ENCODE peak calls at places on chromosomes 13 and 19, in seven cellular contexts. One of them, this sample, is unnamed. For H3K36me3, the result is how much of the 10 kb centered on the place peaks cover.

GRCh38 chr19:52638601-52639000 is 446 bp upstream of the ZNF83 start:
- DNase-seq in endothelial cell of umbilical vein: no peak
- DNase-seq in uterus: peak
- DNase-seq in pancreas: peak
- DNase-seq in OCI-LY7: no peak
- DNase-seq in mesendoderm: peak
- DNase-seq in GM12878: no peak
- DNase-seq in this sample: no peak

GRCh38 chr13:39918837-39919236 is 263.4 kb downstream of the COG6 start:
- DNase-seq in GM12878: no peak
- DNase-seq in mesendoderm: no peak
- DNase-seq in endothelial cell of umbilical vein: no peak
- DNase-seq in OCI-LY7: no peak
- DNase-seq in uterus: no peak
- DNase-seq in pancreas: no peak
- DNase-seq in this sample: no peak

GRCh38 chr19:17754634-17755532 is 3.6 kb downstream of the FCHO1 start:
- DNase-seq in mesendoderm: no peak
- DNase-seq in OCI-LY7: peak
- DNase-seq in endothelial cell of umbilical vein: no peak
- DNase-seq in GM12878: peak
- DNase-seq in pancreas: no peak
- DNase-seq in uterus: no peak
- DNase-seq in this sample: no peak

GRCh38 chr13:106277483-106278154 is 257.8 kb downstream of the EFNB2 start:
- DNase-seq in pancreas: no peak
- DNase-seq in uterus: no peak
- DNase-seq in OCI-LY7: no peak
- DNase-seq in mesendoderm: peak
- DNase-seq in endothelial cell of umbilical vein: no peak
- DNase-seq in GM12878: no peak
- DNase-seq in this sample: peak

GRCh38 chr19:36032251-36033104 is at the start of gene CLIP3:
- DNase-seq in endothelial cell of umbilical vein: peak
- DNase-seq in uterus: peak
- DNase-seq in GM12878: no peak
- DNase-seq in pancreas: peak
- DNase-seq in OCI-LY7: no peak
- DNase-seq in mesendoderm: peak
- DNase-seq in this sample: peak

GRCh38 chr19:39319892-39320168 is 833 bp downstream of the LRFN1 start:
- DNase-seq in uterus: no peak
- DNase-seq in endothelial cell of umbilical vein: no peak
- DNase-seq in pancreas: no peak
- DNase-seq in OCI-LY7: no peak
- DNase-seq in GM12878: no peak
- DNase-seq in mesendoderm: no peak
- DNase-seq in this sample: no peak

GRCh38 chr13:20911037-20911436 is 8.5 kb upstream of the XPO4 start:
- DNase-seq in mesendoderm: no peak
- DNase-seq in uterus: no peak
- DNase-seq in GM12878: no peak
- DNase-seq in endothelial cell of umbilical vein: no peak
- DNase-seq in OCI-LY7: no peak
- DNase-seq in pancreas: no peak
- DNase-seq in this sample: no peak

GRCh38 chr13:111951982-111952565 is 114.9 kb upstream of the SOX1 start:
- DNase-seq in OCI-LY7: no peak
- DNase-seq in endothelial cell of umbilical vein: no peak
- DNase-seq in pancreas: no peak
- DNase-seq in GM12878: no peak
- DNase-seq in uterus: no peak
- DNase-seq in mesendoderm: no peak
- DNase-seq in this sample: no peak

GRCh38 chr13:89227356-89227755 is 1556.2 kb downstream of the SLITRK5 start:
- DNase-seq in GM12878: no peak
- DNase-seq in OCI-LY7: no peak
- DNase-seq in pancreas: no peak
- DNase-seq in uterus: no peak
- DNase-seq in mesendoderm: no peak
- DNase-seq in endothelial cell of umbilical vein: no peak
- DNase-seq in this sample: no peak

GRCh38 chr19:47210689-47211316 is 20.2 kb downstream of the BBC3 start:
- DNase-seq in GM12878: no peak
- DNase-seq in uterus: peak
- DNase-seq in endothelial cell of umbilical vein: peak
- DNase-seq in mesendoderm: peak
- DNase-seq in OCI-LY7: peak
- DNase-seq in pancreas: peak
- DNase-seq in this sample: peak

GRCh38 chr19:7897289-7897688 is 6.4 kb upstream of the MAP2K7 start:
- DNase-seq in GM12878: no peak
- DNase-seq in endothelial cell of umbilical vein: no peak
- DNase-seq in uterus: no peak
- DNase-seq in mesendoderm: no peak
- DNase-seq in pancreas: no peak
- DNase-seq in OCI-LY7: no peak
- DNase-seq in this sample: no peak

GRCh38 chr13:52652980-52653303 is 306 bp downstream of the SUGT1 start:
- DNase-seq in mesendoderm: no peak
- DNase-seq in pancreas: no peak
- DNase-seq in endothelial cell of umbilical vein: no peak
- DNase-seq in uterus: no peak
- DNase-seq in GM12878: no peak
- DNase-seq in OCI-LY7: no peak
- DNase-seq in this sample: no peak

GRCh38 chr13:74450976-74451375 is 316.8 kb upstream of the KLF12 start:
- DNase-seq in pancreas: no peak
- DNase-seq in mesendoderm: no peak
- DNase-seq in endothelial cell of umbilical vein: no peak
- DNase-seq in OCI-LY7: no peak
- DNase-seq in GM12878: no peak
- DNase-seq in uterus: no peak
- DNase-seq in this sample: no peak

GRCh38 chr13:79870123-79870522 is 389.2 kb downstream of the NDFIP2 start:
- DNase-seq in endothelial cell of umbilical vein: peak
- DNase-seq in pancreas: no peak
- DNase-seq in GM12878: no peak
- DNase-seq in OCI-LY7: no peak
- DNase-seq in mesendoderm: peak
- DNase-seq in uterus: no peak
- DNase-seq in this sample: peak

GRCh38 chr19:29741226-29741625 is 26.2 kb upstream of the C19orf12 start:
- DNase-seq in OCI-LY7: no peak
- DNase-seq in endothelial cell of umbilical vein: no peak
- DNase-seq in uterus: no peak
- DNase-seq in pancreas: no peak
- DNase-seq in mesendoderm: no peak
- DNase-seq in GM12878: no peak
- DNase-seq in this sample: no peak

GRCh38 chr19:51861870-51862622 is 25.7 kb downstream of the ZNF577 start:
- DNase-seq in mesendoderm: peak
- DNase-seq in GM12878: no peak
- DNase-seq in endothelial cell of umbilical vein: no peak
- DNase-seq in uterus: no peak
- DNase-seq in OCI-LY7: no peak
- DNase-seq in pancreas: no peak
- DNase-seq in this sample: no peak

GRCh38 chr19:19366691-19367396 is 38.6 kb upstream of the GATAD2A start:
- DNase-seq in GM12878: no peak
- DNase-seq in pancreas: peak
- DNase-seq in uterus: peak
- DNase-seq in endothelial cell of umbilical vein: peak
- DNase-seq in mesendoderm: peak
- DNase-seq in OCI-LY7: peak
- DNase-seq in this sample: peak

GRCh38 chr13:44429311-44429710 is 55.7 kb downstream of the SERP2 start:
- DNase-seq in GM12878: no peak
- DNase-seq in pancreas: no peak
- DNase-seq in mesendoderm: no peak
- DNase-seq in uterus: no peak
- DNase-seq in OCI-LY7: no peak
- DNase-seq in endothelial cell of umbilical vein: no peak
- DNase-seq in this sample: no peak

GRCh38 chr13:22178878-22179277 is 508.0 kb downstream of the FGF9 start:
- DNase-seq in OCI-LY7: no peak
- DNase-seq in pancreas: no peak
- DNase-seq in GM12878: no peak
- DNase-seq in mesendoderm: no peak
- DNase-seq in endothelial cell of umbilical vein: no peak
- DNase-seq in uterus: no peak
- DNase-seq in this sample: no peak

GRCh38 chr19:1275976-1276619 is 768 bp downstream of the FAM174C start:
- DNase-seq in uterus: no peak
- DNase-seq in mesendoderm: no peak
- DNase-seq in OCI-LY7: no peak
- DNase-seq in endothelial cell of umbilical vein: no peak
- DNase-seq in GM12878: no peak
- DNase-seq in pancreas: no peak
- DNase-seq in this sample: no peak
- H3K36me3 ChIP-seq in uterus: under half
- H3K36me3 ChIP-seq in mesendoderm: under half
- H3K36me3 ChIP-seq in OCI-LY7: half or more
- H3K36me3 ChIP-seq in endothelial cell of umbilical vein: under half
- H3K36me3 ChIP-seq in GM12878: under half
- H3K36me3 ChIP-seq in pancreas: under half
- H3K36me3 ChIP-seq in this sample: under half

GRCh38 chr19:5095568-5095850 is 126.6 kb downstream of the KDM4B start:
- DNase-seq in endothelial cell of umbilical vein: no peak
- DNase-seq in GM12878: no peak
- DNase-seq in uterus: no peak
- DNase-seq in OCI-LY7: no peak
- DNase-seq in pancreas: no peak
- DNase-seq in mesendoderm: no peak
- DNase-seq in this sample: no peak
- H3K36me3 ChIP-seq in endothelial cell of umbilical vein: under half
- H3K36me3 ChIP-seq in GM12878: under half
- H3K36me3 ChIP-seq in uterus: under half
- H3K36me3 ChIP-seq in OCI-LY7: under half
- H3K36me3 ChIP-seq in pancreas: under half
- H3K36me3 ChIP-seq in mesendoderm: under half
- H3K36me3 ChIP-seq in this sample: under half

DNA sequence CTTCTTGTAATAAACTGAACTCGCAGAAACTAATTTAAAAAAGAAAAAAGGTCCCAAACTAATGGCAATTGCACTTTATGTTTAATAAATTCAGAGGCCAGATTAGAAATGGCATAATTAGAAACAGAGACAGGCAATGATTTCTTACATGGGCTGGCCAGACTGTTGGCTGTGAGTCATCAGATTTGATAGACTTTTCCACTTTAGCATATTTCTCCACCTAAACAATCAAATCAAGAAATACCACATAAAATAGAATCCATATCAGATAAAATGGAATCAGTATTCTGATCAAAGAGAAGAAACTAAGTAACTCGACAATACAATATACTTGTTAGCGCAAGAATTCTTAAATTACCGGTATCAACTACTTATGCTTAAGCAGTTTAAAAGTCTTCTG is 29.0 kb downstream of the EXOSC8 start:
- DNase-seq in uterus: no peak
- DNase-seq in GM12878: no peak
- DNase-seq in pancreas: no peak
- DNase-seq in endothelial cell of umbilical vein: peak
- DNase-seq in OCI-LY7: no peak
- DNase-seq in mesendoderm: no peak
- DNase-seq in this sample: no peak
- H3K36me3 ChIP-seq in uterus: under half
- H3K36me3 ChIP-seq in GM12878: under half
- H3K36me3 ChIP-seq in pancreas: under half
- H3K36me3 ChIP-seq in endothelial cell of umbilical vein: under half
- H3K36me3 ChIP-seq in OCI-LY7: half or more
- H3K36me3 ChIP-seq in mesendoderm: under half
- H3K36me3 ChIP-seq in this sample: half or more

DNA sequence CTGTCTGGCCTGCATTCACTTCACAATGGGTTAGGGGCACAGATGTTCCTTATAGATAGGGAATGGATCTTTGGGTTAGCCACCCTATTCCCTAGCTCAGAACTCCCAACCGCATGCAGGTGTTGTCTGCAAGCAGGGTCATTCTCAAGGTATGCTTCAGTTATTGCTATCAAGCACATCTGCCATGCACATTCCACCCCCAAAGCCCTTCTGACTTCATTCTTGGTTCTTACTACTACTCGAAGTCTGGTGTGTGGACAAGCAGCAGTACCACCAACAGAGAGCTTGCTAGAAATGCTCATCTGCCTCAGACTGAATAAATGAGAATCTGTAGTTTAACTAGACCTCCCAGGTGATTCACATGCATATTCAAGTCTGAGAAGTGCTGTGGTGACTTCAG is 31.3 kb downstream of the SERPINE3 start:
- DNase-seq in uterus: no peak
- DNase-seq in pancreas: no peak
- DNase-seq in GM12878: no peak
- DNase-seq in OCI-LY7: no peak
- DNase-seq in mesendoderm: no peak
- DNase-seq in endothelial cell of umbilical vein: no peak
- DNase-seq in this sample: no peak
- H3K36me3 ChIP-seq in uterus: under half
- H3K36me3 ChIP-seq in pancreas: under half
- H3K36me3 ChIP-seq in GM12878: half or more
- H3K36me3 ChIP-seq in OCI-LY7: half or more
- H3K36me3 ChIP-seq in mesendoderm: under half
- H3K36me3 ChIP-seq in endothelial cell of umbilical vein: under half
- H3K36me3 ChIP-seq in this sample: under half

DNA sequence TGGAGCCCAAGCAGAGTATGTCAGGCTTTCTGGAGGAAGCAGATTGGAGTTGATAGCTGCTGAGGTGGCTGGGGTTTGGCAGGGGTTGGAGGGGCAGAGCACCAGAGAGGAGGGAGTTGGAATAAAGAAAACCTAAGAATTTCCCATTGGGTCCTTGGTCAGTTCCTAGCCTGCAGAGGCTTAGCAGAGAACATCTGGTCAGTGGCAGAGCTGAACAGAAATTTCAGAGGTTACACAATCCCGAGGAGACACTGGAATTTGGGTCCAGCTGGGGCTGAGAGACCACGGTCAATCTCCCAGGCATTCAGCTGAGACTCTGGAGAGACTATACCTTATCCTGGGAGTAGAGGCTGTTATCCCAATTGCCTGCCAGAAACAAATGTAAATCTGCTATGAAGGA is 84.4 kb downstream of the DPY19L3 start:
- DNase-seq in GM12878: no peak
- DNase-seq in endothelial cell of umbilical vein: no peak
- DNase-seq in mesendoderm: no peak
- DNase-seq in OCI-LY7: no peak
- DNase-seq in uterus: no peak
- DNase-seq in pancreas: no peak
- DNase-seq in this sample: peak
- H3K36me3 ChIP-seq in GM12878: under half
- H3K36me3 ChIP-seq in endothelial cell of umbilical vein: under half
- H3K36me3 ChIP-seq in mesendoderm: under half
- H3K36me3 ChIP-seq in OCI-LY7: under half
- H3K36me3 ChIP-seq in uterus: under half
- H3K36me3 ChIP-seq in pancreas: under half
- H3K36me3 ChIP-seq in this sample: under half

This sample was measured in cardiac muscle cell.